ENCODE peak calls at places on chromosome 19, in seven cellular contexts. One of them, this sample, is unnamed.

GRCh38 chr19:13153627-13154240 is 3.5 kb downstream of the IER2 start:
- DNase-seq in activated naive CD8-positive, alpha-beta T cell treated with anti-CD3 and anti-CD28 coated beads, Interleukin-2, amount 50 U/mL, for 24 hours: peak
- DNase-seq in hepatic stellate cell: peak
- DNase-seq in mesothelial cell of epicardium: no peak
- DNase-seq in LHCN-M2: no peak
- DNase-seq in Right ventricle myocardium superior: peak
- DNase-seq in activated naive CD4-positive, alpha-beta T cell: no peak
- DNase-seq in this sample: no peak

GRCh38 chr19:10603084-10603872 is 16.2 kb upstream of the AP1M2 start:
- DNase-seq in activated naive CD8-positive, alpha-beta T cell treated with anti-CD3 and anti-CD28 coated beads, Interleukin-2, amount 50 U/mL, for 24 hours: peak
- DNase-seq in hepatic stellate cell: peak
- DNase-seq in mesothelial cell of epicardium: no peak
- DNase-seq in LHCN-M2: peak
- DNase-seq in Right ventricle myocardium superior: peak
- DNase-seq in activated naive CD4-positive, alpha-beta T cell: peak
- DNase-seq in this sample: peak

GRCh38 chr19:2375341-2376121 is 15.5 kb downstream of the TMPRSS9 start:
- DNase-seq in activated naive CD8-positive, alpha-beta T cell treated with anti-CD3 and anti-CD28 coated beads, Interleukin-2, amount 50 U/mL, for 24 hours: no peak
- DNase-seq in hepatic stellate cell: no peak
- DNase-seq in mesothelial cell of epicardium: no peak
- DNase-seq in LHCN-M2: no peak
- DNase-seq in Right ventricle myocardium superior: no peak
- DNase-seq in activated naive CD4-positive, alpha-beta T cell: no peak
- DNase-seq in this sample: peak

GRCh38 chr19:35299523-35300339 is 7.8 kb downstream of the MAG start:
- DNase-seq in activated naive CD8-positive, alpha-beta T cell treated with anti-CD3 and anti-CD28 coated beads, Interleukin-2, amount 50 U/mL, for 24 hours: peak
- DNase-seq in hepatic stellate cell: no peak
- DNase-seq in mesothelial cell of epicardium: no peak
- DNase-seq in LHCN-M2: no peak
- DNase-seq in Right ventricle myocardium superior: no peak
- DNase-seq in activated naive CD4-positive, alpha-beta T cell: no peak
- DNase-seq in this sample: peak

GRCh38 chr19:14843169-14843568 is 5.6 kb downstream of the OR7A10 start:
- DNase-seq in activated naive CD8-positive, alpha-beta T cell treated with anti-CD3 and anti-CD28 coated beads, Interleukin-2, amount 50 U/mL, for 24 hours: no peak
- DNase-seq in hepatic stellate cell: no peak
- DNase-seq in mesothelial cell of epicardium: no peak
- DNase-seq in LHCN-M2: no peak
- DNase-seq in Right ventricle myocardium superior: no peak
- DNase-seq in activated naive CD4-positive, alpha-beta T cell: no peak
- DNase-seq in this sample: no peak

GRCh38 chr19:41328157-41328817 is 18.3 kb downstream of the CCDC97 start:
- DNase-seq in activated naive CD8-positive, alpha-beta T cell treated with anti-CD3 and anti-CD28 coated beads, Interleukin-2, amount 50 U/mL, for 24 hours: no peak
- DNase-seq in hepatic stellate cell: no peak
- DNase-seq in mesothelial cell of epicardium: no peak
- DNase-seq in LHCN-M2: no peak
- DNase-seq in Right ventricle myocardium superior: no peak
- DNase-seq in activated naive CD4-positive, alpha-beta T cell: no peak
- DNase-seq in this sample: peak

GRCh38 chr19:6429419-6430221 is 3.9 kb downstream of the SLC25A41 start:
- DNase-seq in activated naive CD8-positive, alpha-beta T cell treated with anti-CD3 and anti-CD28 coated beads, Interleukin-2, amount 50 U/mL, for 24 hours: no peak
- DNase-seq in hepatic stellate cell: no peak
- DNase-seq in mesothelial cell of epicardium: no peak
- DNase-seq in LHCN-M2: no peak
- DNase-seq in Right ventricle myocardium superior: no peak
- DNase-seq in activated naive CD4-positive, alpha-beta T cell: no peak
- DNase-seq in this sample: no peak

GRCh38 chr19:48292798-48293197 is 22.9 kb downstream of the ZNF114 start:
- DNase-seq in activated naive CD8-positive, alpha-beta T cell treated with anti-CD3 and anti-CD28 coated beads, Interleukin-2, amount 50 U/mL, for 24 hours: no peak
- DNase-seq in hepatic stellate cell: peak
- DNase-seq in mesothelial cell of epicardium: no peak
- DNase-seq in LHCN-M2: peak
- DNase-seq in Right ventricle myocardium superior: no peak
- DNase-seq in activated naive CD4-positive, alpha-beta T cell: no peak
- DNase-seq in this sample: peak

GRCh38 chr19:55528030-55528801 is 8.7 kb downstream of the SBK2 start:
- DNase-seq in activated naive CD8-positive, alpha-beta T cell treated with anti-CD3 and anti-CD28 coated beads, Interleukin-2, amount 50 U/mL, for 24 hours: no peak
- DNase-seq in hepatic stellate cell: no peak
- DNase-seq in mesothelial cell of epicardium: no peak
- DNase-seq in LHCN-M2: no peak
- DNase-seq in Right ventricle myocardium superior: no peak
- DNase-seq in activated naive CD4-positive, alpha-beta T cell: no peak
- DNase-seq in this sample: no peak

GRCh38 chr19:21851596-21852345 is 15.8 kb upstream of the ZNF43 start:
- DNase-seq in activated naive CD8-positive, alpha-beta T cell treated with anti-CD3 and anti-CD28 coated beads, Interleukin-2, amount 50 U/mL, for 24 hours: peak
- DNase-seq in hepatic stellate cell: peak
- DNase-seq in mesothelial cell of epicardium: peak
- DNase-seq in LHCN-M2: peak
- DNase-seq in Right ventricle myocardium superior: peak
- DNase-seq in activated naive CD4-positive, alpha-beta T cell: peak
- DNase-seq in this sample: peak

GRCh38 chr19:58558066-58558622 is at the start of gene UBE2M:
- DNase-seq in activated naive CD8-positive, alpha-beta T cell treated with anti-CD3 and anti-CD28 coated beads, Interleukin-2, amount 50 U/mL, for 24 hours: no peak
- DNase-seq in hepatic stellate cell: no peak
- DNase-seq in mesothelial cell of epicardium: no peak
- DNase-seq in LHCN-M2: peak
- DNase-seq in Right ventricle myocardium superior: peak
- DNase-seq in activated naive CD4-positive, alpha-beta T cell: no peak
- DNase-seq in this sample: peak

GRCh38 chr19:35204799-35205732 is 23.5 kb downstream of the FAM187B start:
- DNase-seq in activated naive CD8-positive, alpha-beta T cell treated with anti-CD3 and anti-CD28 coated beads, Interleukin-2, amount 50 U/mL, for 24 hours: peak
- DNase-seq in hepatic stellate cell: no peak
- DNase-seq in mesothelial cell of epicardium: no peak
- DNase-seq in LHCN-M2: no peak
- DNase-seq in Right ventricle myocardium superior: no peak
- DNase-seq in activated naive CD4-positive, alpha-beta T cell: no peak
- DNase-seq in this sample: no peak

GRCh38 chr19:456547-457110 is 4.2 kb downstream of the SHC2 start:
- DNase-seq in activated naive CD8-positive, alpha-beta T cell treated with anti-CD3 and anti-CD28 coated beads, Interleukin-2, amount 50 U/mL, for 24 hours: no peak
- DNase-seq in hepatic stellate cell: no peak
- DNase-seq in mesothelial cell of epicardium: no peak
- DNase-seq in LHCN-M2: no peak
- DNase-seq in Right ventricle myocardium superior: peak
- DNase-seq in activated naive CD4-positive, alpha-beta T cell: no peak
- DNase-seq in this sample: no peak

GRCh38 chr19:40246292-40247073 is 20.0 kb upstream of the CCNP start:
- DNase-seq in activated naive CD8-positive, alpha-beta T cell treated with anti-CD3 and anti-CD28 coated beads, Interleukin-2, amount 50 U/mL, for 24 hours: no peak
- DNase-seq in hepatic stellate cell: no peak
- DNase-seq in mesothelial cell of epicardium: no peak
- DNase-seq in LHCN-M2: no peak
- DNase-seq in Right ventricle myocardium superior: no peak
- DNase-seq in activated naive CD4-positive, alpha-beta T cell: no peak
- DNase-seq in this sample: no peak

GRCh38 chr19:43700368-43701015 is 15.4 kb upstream of the IRGC start:
- DNase-seq in activated naive CD8-positive, alpha-beta T cell treated with anti-CD3 and anti-CD28 coated beads, Interleukin-2, amount 50 U/mL, for 24 hours: peak
- DNase-seq in hepatic stellate cell: no peak
- DNase-seq in mesothelial cell of epicardium: no peak
- DNase-seq in LHCN-M2: no peak
- DNase-seq in Right ventricle myocardium superior: peak
- DNase-seq in activated naive CD4-positive, alpha-beta T cell: no peak
- DNase-seq in this sample: peak

GRCh38 chr19:33686246-33686645 is 64.5 kb downstream of the CHST8 start:
- DNase-seq in activated naive CD8-positive, alpha-beta T cell treated with anti-CD3 and anti-CD28 coated beads, Interleukin-2, amount 50 U/mL, for 24 hours: no peak
- DNase-seq in hepatic stellate cell: no peak
- DNase-seq in mesothelial cell of epicardium: no peak
- DNase-seq in LHCN-M2: no peak
- DNase-seq in Right ventricle myocardium superior: no peak
- DNase-seq in activated naive CD4-positive, alpha-beta T cell: no peak
- DNase-seq in this sample: no peak